ENCODE peak calls at places on chromosomes 3 and 15, in ten cellular contexts. S is upper lobe of right lung; P is mucosa of gallbladder; K is H7; A is stimulated activated CD8-positive, alpha-beta memory T cell treated with anti-CD3 and anti-CD28 coated beads, Interleukin-2, amount 100 ng/mL, for 48 hours; Q is B cell; V is iris pigment epithelial cell; R is NCI-H524; C is fibroblast of mammary gland; D is stimulated activated CD4-positive, alpha-beta T cell treated with anti-CD3 and anti-CD28 coated beads, Interleukin-12 subunit alpha, Interleukin-12 subunit beta, amount 100 ng/mL, for 24 hours. F is an unnamed sample.
A peak's percentile ranks its signal among the peaks of the same experiment; 100 is the strongest.

GRCh38 chr3:11154036-11154952 is at the start of gene HRH1:
- DNase-seq in S (no peak), P (no peak), K (peak; percentile 81), A (no peak), Q (no peak), V (peak; percentile 28), R (peak; percentile 20), C (no peak), D (peak; percentile 12), F (no peak)

GRCh38 chr15:67691450-67691849 is 133.9 kb upstream of the SKOR1 start:
- DNase-seq in S (no peak), P (no peak), K (no peak), A (no peak), Q (no peak), V (no peak), R (no peak), C (no peak), D (no peak), F (no peak)

GRCh38 chr3:159766563-159767185 is 222.0 kb upstream of the IL12A start:
- DNase-seq in S (no peak), P (no peak), K (peak; percentile 61), A (no peak), Q (no peak), V (peak; percentile 66), R (peak; percentile 57), C (peak; percentile 52), D (no peak), F (no peak)

GRCh38 chr15:93067649-93068085 is 21.3 kb downstream of the RGMA start:
- DNase-seq in S (no peak), P (no peak), K (peak; percentile 64), A (no peak), Q (no peak), V (no peak), R (no peak), C (peak; percentile 7), D (no peak), F (no peak)

GRCh38 chr15:77024273-77025065 is 29.5 kb downstream of the PSTPIP1 start:
- DNase-seq in S (peak; percentile 84), P (peak; percentile 59), K (peak; percentile 96), A (peak; percentile 66), Q (no peak), V (no peak), R (peak; percentile 95), C (peak; percentile 36), D (peak; percentile 62), F (peak; percentile 35)

GRCh38 chr3:102006812-102007485 is 157.6 kb downstream of the NFKBIZ start:
- DNase-seq in S (no peak), P (no peak), K (no peak), A (no peak), Q (no peak), V (peak; percentile 99), R (peak; percentile 13), C (peak; percentile 95), D (no peak), F (peak; percentile 80)

GRCh38 chr15:63244399-63244798 is 33.0 kb upstream of the APH1B start:
- DNase-seq in S (no peak), P (no peak), K (no peak), A (no peak), Q (no peak), V (peak; percentile 56), R (no peak), C (no peak), D (no peak), F (no peak)

GRCh38 chr3:99962703-99963102 is 145.0 kb downstream of the CMSS1 start:
- DNase-seq in S (no peak), P (no peak), K (no peak), A (no peak), Q (no peak), V (peak; percentile 86), R (no peak), C (peak; percentile 73), D (no peak), F (no peak)

GRCh38 chr15:36737430-36737891 is 158.0 kb downstream of the CDIN1 start:
- DNase-seq in S (no peak), P (no peak), K (no peak), A (no peak), Q (no peak), V (peak; percentile 63), R (no peak), C (peak; percentile 63), D (no peak), F (no peak)

GRCh38 chr3:95810468-95810867 is 1003.9 kb upstream of the EPHA6 start:
- DNase-seq in S (no peak), P (no peak), K (no peak), A (no peak), Q (no peak), V (no peak), R (no peak), C (no peak), D (no peak), F (no peak)

GRCh38 chr15:33152502-33153109 is 41.9 kb downstream of the FMN1 start:
- DNase-seq in S (no peak), P (no peak), K (no peak), A (no peak), Q (no peak), V (peak; percentile 24), R (no peak), C (peak; percentile 78), D (no peak), F (no peak)

GRCh38 chr15:79099692-79100091 is 9.1 kb upstream of the RASGRF1 start:
- DNase-seq in S (no peak), P (no peak), K (no peak), A (no peak), Q (no peak), V (peak; percentile 6), R (no peak), C (no peak), D (no peak), F (no peak)

GRCh38 chr15:92715753-92716152 is 60.2 kb upstream of the FAM174B start:
- DNase-seq in S (no peak), P (no peak), K (no peak), A (no peak), Q (no peak), V (peak; percentile 54), R (peak; percentile 62), C (peak; percentile 40), D (no peak), F (no peak)

GRCh38 chr15:51750942-51751686 is at the start of gene TMOD2:
- DNase-seq in S (peak; percentile 83), P (peak; percentile 40), K (peak; percentile 87), A (no peak), Q (peak; percentile 54), V (peak; percentile 56), R (peak; percentile 49), C (no peak), D (peak; percentile 44), F (peak; percentile 5)